ENCODE peak calls at places on chromosomes 3 and 15, in ten cellular contexts. One of them, this sample, is unnamed.

GRCh38 chr15:101528108-101528916 is 38.8 kb upstream of the PCSK6 start:
- DNase-seq in mammary epithelial cell: no peak
- DNase-seq in fibroblast of lung: no peak
- DNase-seq in Calu3: peak; percentile 67
- DNase-seq in GM13976: no peak
- DNase-seq in cardiac muscle cell: peak; percentile 44
- DNase-seq in neural progenitor cell: no peak
- DNase-seq in AG09319: no peak
- DNase-seq in mesothelial cell of epicardium: no peak
- DNase-seq in left lung: no peak
- DNase-seq in this sample: no peak

GRCh38 chr15:67067161-67067853 is 1.9 kb downstream of the SMAD3 start:
- DNase-seq in mammary epithelial cell: peak; percentile 53
- DNase-seq in fibroblast of lung: no peak
- DNase-seq in Calu3: no peak
- DNase-seq in GM13976: no peak
- DNase-seq in cardiac muscle cell: no peak
- DNase-seq in neural progenitor cell: peak; percentile 83
- DNase-seq in AG09319: no peak
- DNase-seq in mesothelial cell of epicardium: no peak
- DNase-seq in left lung: peak; percentile 65
- DNase-seq in this sample: no peak

GRCh38 chr3:72487078-72487765 is 361.0 kb downstream of the SHQ1 start:
- DNase-seq in mammary epithelial cell: peak; percentile 44
- DNase-seq in fibroblast of lung: peak; percentile 92
- DNase-seq in Calu3: peak; percentile 74
- DNase-seq in GM13976: peak; percentile 54
- DNase-seq in cardiac muscle cell: peak; percentile 89
- DNase-seq in neural progenitor cell: no peak
- DNase-seq in AG09319: peak; percentile 66
- DNase-seq in mesothelial cell of epicardium: peak; percentile 33
- DNase-seq in left lung: peak; percentile 87
- DNase-seq in this sample: no peak

GRCh38 chr3:14600075-14600474 is 51.5 kb upstream of the CCDC174 start:
- DNase-seq in mammary epithelial cell: no peak
- DNase-seq in fibroblast of lung: no peak
- DNase-seq in Calu3: no peak
- DNase-seq in GM13976: no peak
- DNase-seq in cardiac muscle cell: no peak
- DNase-seq in neural progenitor cell: no peak
- DNase-seq in AG09319: no peak
- DNase-seq in mesothelial cell of epicardium: no peak
- DNase-seq in left lung: no peak
- DNase-seq in this sample: no peak

GRCh38 chr15:91040851-91041250 is 18.5 kb upstream of the VPS33B start:
- DNase-seq in mammary epithelial cell: no peak
- DNase-seq in fibroblast of lung: peak; percentile 52
- DNase-seq in Calu3: no peak
- DNase-seq in GM13976: no peak
- DNase-seq in cardiac muscle cell: no peak
- DNase-seq in neural progenitor cell: no peak
- DNase-seq in AG09319: no peak
- DNase-seq in mesothelial cell of epicardium: no peak
- DNase-seq in left lung: no peak
- DNase-seq in this sample: no peak

GRCh38 chr3:100006570-100007271 is 107.6 kb downstream of the FILIP1L start:
- DNase-seq in mammary epithelial cell: peak; percentile 45
- DNase-seq in fibroblast of lung: peak; percentile 75
- DNase-seq in Calu3: no peak
- DNase-seq in GM13976: no peak
- DNase-seq in cardiac muscle cell: peak; percentile 58
- DNase-seq in neural progenitor cell: no peak
- DNase-seq in AG09319: peak; percentile 24
- DNase-seq in mesothelial cell of epicardium: no peak
- DNase-seq in left lung: no peak
- DNase-seq in this sample: no peak

GRCh38 chr15:92984161-92984560 is 84.0 kb downstream of the CHD2 start:
- DNase-seq in mammary epithelial cell: no peak
- DNase-seq in fibroblast of lung: no peak
- DNase-seq in Calu3: no peak
- DNase-seq in GM13976: no peak
- DNase-seq in cardiac muscle cell: no peak
- DNase-seq in neural progenitor cell: no peak
- DNase-seq in AG09319: no peak
- DNase-seq in mesothelial cell of epicardium: no peak
- DNase-seq in left lung: no peak
- DNase-seq in this sample: no peak

GRCh38 chr3:172132159-172132586 is 92.8 kb downstream of the FNDC3B start:
- DNase-seq in mammary epithelial cell: no peak
- DNase-seq in fibroblast of lung: no peak
- DNase-seq in Calu3: no peak
- DNase-seq in GM13976: no peak
- DNase-seq in cardiac muscle cell: no peak
- DNase-seq in neural progenitor cell: no peak
- DNase-seq in AG09319: no peak
- DNase-seq in mesothelial cell of epicardium: no peak
- DNase-seq in left lung: no peak
- DNase-seq in this sample: no peak

GRCh38 chr15:25862469-25863066 is 559 bp downstream of the ATP10A start:
- DNase-seq in mammary epithelial cell: peak; percentile 9
- DNase-seq in fibroblast of lung: peak; percentile 34
- DNase-seq in Calu3: peak; percentile 23
- DNase-seq in GM13976: no peak
- DNase-seq in cardiac muscle cell: peak; percentile 32
- DNase-seq in neural progenitor cell: peak; percentile 21
- DNase-seq in AG09319: no peak
- DNase-seq in mesothelial cell of epicardium: no peak
- DNase-seq in left lung: peak; percentile 84
- DNase-seq in this sample: no peak

GRCh38 chr3:120649735-120650705 is 32.0 kb downstream of the HGD start:
- DNase-seq in mammary epithelial cell: no peak
- DNase-seq in fibroblast of lung: no peak
- DNase-seq in Calu3: no peak
- DNase-seq in GM13976: no peak
- DNase-seq in cardiac muscle cell: no peak
- DNase-seq in neural progenitor cell: no peak
- DNase-seq in AG09319: no peak
- DNase-seq in mesothelial cell of epicardium: no peak
- DNase-seq in left lung: no peak
- DNase-seq in this sample: no peak

DNA sequence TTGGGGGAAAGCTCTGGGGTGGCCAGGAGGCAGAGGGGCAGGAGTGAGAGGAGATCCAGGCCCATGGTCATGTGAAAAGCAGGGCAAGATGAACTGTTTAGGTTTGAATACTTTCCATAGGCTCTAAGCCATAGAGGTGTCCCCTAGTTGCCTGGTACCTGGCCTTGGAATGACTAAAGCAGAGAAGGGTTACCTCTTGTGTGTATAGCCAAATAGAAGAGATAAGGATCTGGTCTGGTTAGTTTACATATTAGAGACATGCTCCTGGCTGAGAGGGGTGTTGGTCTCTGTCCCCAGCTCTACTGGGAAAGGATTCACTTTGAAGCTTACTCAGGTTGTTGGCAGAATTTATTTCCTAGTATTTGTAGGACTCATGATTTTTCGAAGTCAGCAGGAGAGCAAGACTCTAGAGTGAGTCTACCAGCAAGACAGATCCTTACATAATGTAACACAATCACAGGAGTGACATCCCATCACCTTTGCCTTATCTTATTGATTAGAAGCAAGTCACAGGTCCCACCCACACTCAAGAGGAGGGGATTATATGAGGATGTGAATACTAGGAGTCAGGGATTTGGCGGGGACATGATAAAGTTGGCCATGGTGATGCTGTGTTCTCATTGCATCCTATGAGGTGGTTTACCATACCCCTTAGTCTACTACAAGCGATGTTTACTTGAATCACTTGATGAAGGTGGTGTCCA is 11.4 kb upstream of the TM4SF1 start:
- DNase-seq in mammary epithelial cell: no peak
- DNase-seq in fibroblast of lung: no peak
- DNase-seq in Calu3: peak; percentile 46
- DNase-seq in GM13976: no peak
- DNase-seq in cardiac muscle cell: no peak
- DNase-seq in neural progenitor cell: no peak
- DNase-seq in AG09319: no peak
- DNase-seq in mesothelial cell of epicardium: no peak
- DNase-seq in left lung: no peak
- DNase-seq in this sample: no peak
- TF ChIP-seq CTCF in mammary epithelial cell: no peak
- TF ChIP-seq CTCF in fibroblast of lung: no peak
- TF ChIP-seq CTCF in Calu3: no peak
- TF ChIP-seq CTCF in GM13976: no peak
- TF ChIP-seq CTCF in cardiac muscle cell: no peak
- TF ChIP-seq CTCF in neural progenitor cell: no peak
- TF ChIP-seq CTCF in AG09319: no peak
- TF ChIP-seq CTCF in mesothelial cell of epicardium: no peak
- TF ChIP-seq CTCF in left lung: no peak
- TF ChIP-seq CTCF in this sample: no peak

DNA sequence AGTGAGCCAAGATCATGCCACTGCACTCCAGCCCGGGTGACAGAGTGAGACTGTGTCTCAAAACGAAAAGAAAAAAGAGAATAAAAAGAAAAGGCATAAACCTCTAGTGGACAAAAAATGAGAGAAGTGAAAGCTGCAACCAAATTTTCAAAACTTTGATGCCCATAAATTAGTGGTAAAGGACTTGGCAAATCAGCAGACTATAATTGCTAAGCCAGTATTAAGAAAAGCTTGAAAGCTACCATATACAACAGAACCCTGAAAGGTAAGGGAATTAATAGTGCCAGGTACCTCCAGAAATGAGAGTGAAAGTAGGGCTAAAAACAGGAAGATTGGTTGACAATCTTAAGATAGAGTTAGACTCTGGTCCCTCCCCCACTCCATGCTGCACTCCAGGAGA is 32.9 kb upstream of the SLC22A13 start:
- DNase-seq in mammary epithelial cell: no peak
- DNase-seq in fibroblast of lung: no peak
- DNase-seq in Calu3: no peak
- DNase-seq in GM13976: no peak
- DNase-seq in cardiac muscle cell: no peak
- DNase-seq in neural progenitor cell: no peak
- DNase-seq in AG09319: no peak
- DNase-seq in mesothelial cell of epicardium: no peak
- DNase-seq in left lung: no peak
- DNase-seq in this sample: no peak
- TF ChIP-seq CTCF in mammary epithelial cell: no peak
- TF ChIP-seq CTCF in fibroblast of lung: no peak
- TF ChIP-seq CTCF in Calu3: no peak
- TF ChIP-seq CTCF in GM13976: no peak
- TF ChIP-seq CTCF in cardiac muscle cell: no peak
- TF ChIP-seq CTCF in neural progenitor cell: no peak
- TF ChIP-seq CTCF in AG09319: no peak
- TF ChIP-seq CTCF in mesothelial cell of epicardium: no peak
- TF ChIP-seq CTCF in left lung: no peak
- TF ChIP-seq CTCF in this sample: no peak

GRCh38 chr3:23873941-23874340 is 42.8 kb downstream of the NKIRAS1 start:
- DNase-seq in mammary epithelial cell: no peak
- DNase-seq in fibroblast of lung: peak; percentile 15
- DNase-seq in Calu3: no peak
- DNase-seq in GM13976: no peak
- DNase-seq in cardiac muscle cell: peak; percentile 63
- DNase-seq in neural progenitor cell: no peak
- DNase-seq in AG09319: no peak
- DNase-seq in mesothelial cell of epicardium: no peak
- DNase-seq in left lung: no peak
- DNase-seq in this sample: no peak
- TF ChIP-seq CTCF in mammary epithelial cell: no peak
- TF ChIP-seq CTCF in fibroblast of lung: no peak
- TF ChIP-seq CTCF in Calu3: no peak
- TF ChIP-seq CTCF in GM13976: no peak
- TF ChIP-seq CTCF in cardiac muscle cell: no peak
- TF ChIP-seq CTCF in neural progenitor cell: no peak
- TF ChIP-seq CTCF in AG09319: no peak
- TF ChIP-seq CTCF in mesothelial cell of epicardium: no peak
- TF ChIP-seq CTCF in left lung: no peak
- TF ChIP-seq CTCF in this sample: no peak

GRCh38 chr3:148857321-148857720 is 7.8 kb upstream of the CPA3 start:
- DNase-seq in mammary epithelial cell: no peak
- DNase-seq in fibroblast of lung: no peak
- DNase-seq in Calu3: no peak
- DNase-seq in GM13976: no peak
- DNase-seq in cardiac muscle cell: no peak
- DNase-seq in neural progenitor cell: no peak
- DNase-seq in AG09319: no peak
- DNase-seq in mesothelial cell of epicardium: no peak
- DNase-seq in left lung: no peak
- DNase-seq in this sample: no peak

GRCh38 chr3:148863297-148863696 is 1.8 kb upstream of the CPA3 start:
- DNase-seq in mammary epithelial cell: no peak
- DNase-seq in fibroblast of lung: no peak
- DNase-seq in Calu3: no peak
- DNase-seq in GM13976: no peak
- DNase-seq in cardiac muscle cell: no peak
- DNase-seq in neural progenitor cell: no peak
- DNase-seq in AG09319: no peak
- DNase-seq in mesothelial cell of epicardium: no peak
- DNase-seq in left lung: no peak
- DNase-seq in this sample: no peak

GRCh38 chr3:148863814-148864213 is 1.3 kb upstream of the CPA3 start:
- DNase-seq in mammary epithelial cell: no peak
- DNase-seq in fibroblast of lung: no peak
- DNase-seq in Calu3: no peak
- DNase-seq in GM13976: no peak
- DNase-seq in cardiac muscle cell: no peak
- DNase-seq in neural progenitor cell: no peak
- DNase-seq in AG09319: no peak
- DNase-seq in mesothelial cell of epicardium: no peak
- DNase-seq in left lung: no peak
- DNase-seq in this sample: no peak

GRCh38 chr3:148865039-148865438 is at the start of gene CPA3:
- DNase-seq in mammary epithelial cell: no peak
- DNase-seq in fibroblast of lung: no peak
- DNase-seq in Calu3: no peak
- DNase-seq in GM13976: no peak
- DNase-seq in cardiac muscle cell: no peak
- DNase-seq in neural progenitor cell: no peak
- DNase-seq in AG09319: no peak
- DNase-seq in mesothelial cell of epicardium: no peak
- DNase-seq in left lung: no peak
- DNase-seq in this sample: no peak

DNA sequence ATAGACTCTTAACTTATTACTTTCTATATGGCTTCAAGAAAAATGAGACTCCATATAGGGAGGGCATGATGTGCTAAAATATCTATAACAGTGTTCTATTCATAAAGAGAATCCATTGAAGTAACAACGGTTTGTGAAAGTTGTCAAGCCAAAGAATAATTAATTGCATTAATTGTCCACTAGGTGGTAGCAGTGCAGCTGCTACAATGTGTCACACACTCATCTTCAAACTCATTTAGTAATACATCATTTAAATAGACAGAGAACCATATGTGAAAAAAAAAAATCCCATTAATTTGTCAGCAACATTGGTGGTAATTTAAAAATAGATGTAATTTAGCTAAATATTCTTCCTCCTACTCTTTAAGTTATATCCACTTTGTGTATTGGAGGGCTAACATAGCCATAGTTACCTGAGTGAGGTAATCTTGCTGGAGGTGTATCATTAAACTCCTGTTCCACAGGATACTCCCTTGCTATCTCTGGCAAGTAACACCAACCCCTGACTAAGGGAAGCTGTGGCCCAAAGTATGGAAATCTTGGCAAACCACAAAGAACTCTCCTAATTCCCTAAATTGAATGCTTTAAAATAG is 3.7 kb upstream of the CPA3 start:
- DNase-seq in mammary epithelial cell: peak; percentile 26
- DNase-seq in fibroblast of lung: peak; percentile 30
- DNase-seq in Calu3: no peak
- DNase-seq in GM13976: peak; percentile 50
- DNase-seq in cardiac muscle cell: peak; percentile 70
- DNase-seq in neural progenitor cell: peak; percentile 50
- DNase-seq in AG09319: peak; percentile 18
- DNase-seq in mesothelial cell of epicardium: no peak
- DNase-seq in left lung: no peak
- DNase-seq in this sample: no peak
- TF ChIP-seq CTCF in mammary epithelial cell: peak; percentile 50
- TF ChIP-seq CTCF in fibroblast of lung: peak; percentile 54
- TF ChIP-seq CTCF in Calu3: peak; percentile 82
- TF ChIP-seq CTCF in GM13976: peak; percentile 57
- TF ChIP-seq CTCF in cardiac muscle cell: peak; percentile 54
- TF ChIP-seq CTCF in neural progenitor cell: peak; percentile 79
- TF ChIP-seq CTCF in AG09319: peak; percentile 44
- TF ChIP-seq CTCF in mesothelial cell of epicardium: peak; percentile 60
- TF ChIP-seq CTCF in left lung: peak; percentile 58
- TF ChIP-seq CTCF in this sample: peak; percentile 26